ENCODE peak calls at places on chromosomes 1 and 21, in ten cellular contexts. Y is B cell; L is Calu3; U is fibroblast of the aortic adventitia; W is CD4-positive, alpha-beta T cell; C is A549; E is tibial nerve; I is AG04450; H is WTC11; A is fibroblast of mammary gland. D is an unnamed sample.

GRCh38 chr1:3890389-3891328 is 9.4 kb downstream of the C1orf174 start:
- DNase-seq in Y (no peak), L (no peak), U (no peak), W (no peak), C (no peak), E (no peak), I (no peak), H (no peak), A (no peak), D (no peak)

GRCh38 chr1:3093928-3094626 is 25.1 kb downstream of the PRDM16 start:
- DNase-seq in Y (no peak), L (no peak), U (no peak), W (no peak), C (no peak), E (no peak), I (no peak), H (no peak), A (no peak), D (no peak)

GRCh38 chr1:172704446-172705176 is 45.7 kb downstream of the FASLG start:
- DNase-seq in Y (no peak), L (no peak), U (no peak), W (no peak), C (no peak), E (no peak), I (no peak), H (no peak), A (no peak), D (no peak)

GRCh38 chr1:147545133-147545532 is 3.8 kb downstream of the BCL9 start:
- DNase-seq in Y (peak), L (peak), U (peak), W (peak), C (no peak), E (no peak), I (no peak), H (peak), A (peak), D (no peak)

GRCh38 chr21:15138475-15138874 is 73.7 kb upstream of the NRIP1 start:
- DNase-seq in Y (no peak), L (peak), U (no peak), W (no peak), C (no peak), E (no peak), I (no peak), H (no peak), A (no peak), D (no peak)

GRCh38 chr21:45142916-45143315 is 68.5 kb downstream of the ADARB1 start:
- DNase-seq in Y (no peak), L (no peak), U (no peak), W (no peak), C (no peak), E (no peak), I (no peak), H (no peak), A (no peak), D (no peak)

GRCh38 chr21:17466166-17466565 is 46.7 kb upstream of the CXADR start:
- DNase-seq in Y (no peak), L (peak), U (peak), W (no peak), C (peak), E (no peak), I (no peak), H (no peak), A (peak), D (no peak)

GRCh38 chr1:225768662-225769426 is 8.8 kb upstream of the SRP9 start:
- DNase-seq in Y (no peak), L (no peak), U (no peak), W (no peak), C (no peak), E (no peak), I (no peak), H (no peak), A (no peak), D (peak)

GRCh38 chr1:244822878-244823277 is 12.6 kb upstream of the COX20 start:
- DNase-seq in Y (no peak), L (no peak), U (no peak), W (no peak), C (no peak), E (no peak), I (no peak), H (no peak), A (no peak), D (no peak)

GRCh38 chr1:219066631-219067349 is 106.9 kb upstream of the LYPLAL1 start:
- DNase-seq in Y (no peak), L (peak), U (peak), W (no peak), C (peak), E (no peak), I (no peak), H (no peak), A (peak), D (no peak)

GRCh38 chr1:236133802-236134201 is 8.5 kb upstream of the GPR137B start:
- DNase-seq in Y (no peak), L (no peak), U (no peak), W (no peak), C (no peak), E (no peak), I (no peak), H (no peak), A (no peak), D (no peak)

GRCh38 chr1:232613752-232614381 is 16.1 kb downstream of the SIPA1L2 start:
- DNase-seq in Y (no peak), L (no peak), U (peak), W (no peak), C (no peak), E (no peak), I (peak), H (no peak), A (peak), D (no peak)

GRCh38 chr21:43880111-43880985 is 15.3 kb downstream of the AGPAT3 start:
- DNase-seq in Y (no peak), L (peak), U (peak), W (no peak), C (no peak), E (no peak), I (no peak), H (no peak), A (peak), D (no peak)

GRCh38 chr1:162144268-162144667 is 74.8 kb downstream of the NOS1AP start:
- DNase-seq in Y (no peak), L (no peak), U (no peak), W (no peak), C (no peak), E (no peak), I (no peak), H (no peak), A (no peak), D (no peak)

GRCh38 chr1:226627050-226627755 is 78.6 kb downstream of the STUM start:
- DNase-seq in Y (peak), L (no peak), U (no peak), W (no peak), C (no peak), E (no peak), I (no peak), H (no peak), A (no peak), D (no peak)

GRCh38 chr1:117169871-117170596 is 40.7 kb downstream of the VTCN1 start:
- DNase-seq in Y (no peak), L (no peak), U (no peak), W (no peak), C (no peak), E (no peak), I (no peak), H (no peak), A (no peak), D (no peak)

GRCh38 chr1:235913311-235913710 is 46.6 kb upstream of the LYST start:
- DNase-seq in Y (no peak), L (no peak), U (no peak), W (no peak), C (no peak), E (no peak), I (no peak), H (no peak), A (peak), D (no peak)

GRCh38 chr1:46175243-46175642 is 356 bp downstream of the TSPAN1 start:
- DNase-seq in Y (peak), L (no peak), U (no peak), W (no peak), C (no peak), E (no peak), I (no peak), H (no peak), A (no peak), D (no peak)

GRCh38 chr1:115463347-115463746 is 125.3 kb upstream of the NGF start:
- DNase-seq in Y (no peak), L (peak), U (no peak), W (no peak), C (no peak), E (no peak), I (no peak), H (no peak), A (no peak), D (peak)

GRCh38 chr1:114154963-114155322 is 1.3 kb upstream of the SYT6 start:
- DNase-seq in Y (peak), L (peak), U (peak), W (no peak), C (no peak), E (no peak), I (no peak), H (peak), A (peak), D (no peak)

GRCh38 chr21:42844411-42845113 is 34.8 kb downstream of the WDR4 start:
- DNase-seq in Y (no peak), L (no peak), U (no peak), W (no peak), C (no peak), E (no peak), I (no peak), H (peak), A (no peak), D (no peak)

GRCh38 chr1:226440512-226440911 is 32.6 kb upstream of the PARP1 start:
- DNase-seq in Y (no peak), L (no peak), U (no peak), W (no peak), C (no peak), E (no peak), I (no peak), H (no peak), A (no peak), D (no peak)

GRCh38 chr1:232578681-232579195 is 51.2 kb downstream of the SIPA1L2 start:
- DNase-seq in Y (no peak), L (no peak), U (no peak), W (no peak), C (no peak), E (no peak), I (no peak), H (no peak), A (no peak), D (no peak)

DNA sequence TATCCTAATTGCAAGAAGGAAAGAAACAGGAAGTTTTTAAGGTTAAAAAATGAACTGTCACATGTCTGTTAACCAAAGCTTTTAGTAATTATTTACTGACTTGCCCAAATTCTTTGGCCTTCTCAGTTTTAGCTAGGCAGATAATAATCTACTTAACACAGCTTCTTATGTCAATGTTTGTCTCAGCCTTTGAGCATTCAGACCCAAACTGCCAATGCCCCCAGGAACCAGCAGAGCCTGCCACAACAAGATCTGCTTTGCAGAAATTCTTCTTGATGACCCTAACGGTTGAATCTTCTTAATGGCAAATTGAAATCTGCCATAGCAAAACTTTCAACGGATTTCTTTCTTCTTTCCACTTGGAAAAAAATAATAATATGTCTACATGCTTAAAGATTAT is 792.4 kb upstream of the ADGRL2 start:
- DNase-seq in Y (no peak), L (no peak), U (no peak), W (no peak), C (no peak), E (no peak), I (no peak), H (no peak), A (no peak), D (no peak)
- TF ChIP-seq CTCF in Y (no peak), L (no peak), U (no peak), W (no peak), C (no peak), E (no peak), I (no peak), H (no peak), A (no peak), D (no peak)

GRCh38 chr1:7505094-7505838 is 265.8 kb upstream of the VAMP3 start:
- DNase-seq in Y (no peak), L (no peak), U (no peak), W (no peak), C (no peak), E (no peak), I (no peak), H (no peak), A (no peak), D (no peak)
- TF ChIP-seq CTCF in Y (no peak), L (no peak), U (no peak), W (no peak), C (no peak), E (no peak), I (no peak), H (no peak), A (no peak), D (no peak)

DNA sequence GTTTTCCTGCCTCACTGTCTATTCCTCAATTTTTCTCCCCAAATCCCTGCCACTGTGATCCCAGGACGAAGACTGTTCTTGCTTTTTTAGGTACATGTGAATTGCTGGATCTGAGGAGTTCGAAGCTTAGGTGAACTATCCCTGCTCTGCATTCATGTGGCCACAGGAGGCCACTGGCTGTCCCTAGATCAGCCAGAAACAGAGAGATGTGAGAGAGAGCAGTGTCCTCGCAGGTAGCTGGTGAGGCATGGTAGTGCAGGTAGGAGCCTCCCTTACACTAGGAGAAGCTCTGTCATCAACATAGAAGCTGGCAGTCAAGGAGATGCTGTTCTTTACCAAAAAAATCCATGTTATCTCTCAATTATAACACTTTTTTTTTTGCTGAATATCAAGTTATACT is 71.5 kb downstream of the USP24 start:
- DNase-seq in Y (no peak), L (peak), U (no peak), W (no peak), C (peak), E (no peak), I (no peak), H (peak), A (no peak), D (no peak)
- TF ChIP-seq CTCF in Y (no peak), L (no peak), U (no peak), W (no peak), C (no peak), E (no peak), I (no peak), H (no peak), A (no peak), D (no peak)

GRCh38 chr1:6037338-6037762 is 8.3 kb upstream of the KCNAB2 start:
- DNase-seq in Y (peak), L (no peak), U (peak), W (no peak), C (no peak), E (no peak), I (no peak), H (no peak), A (peak), D (no peak)

GRCh38 chr1:6033986-6034749 is 11.5 kb upstream of the KCNAB2 start:
- DNase-seq in Y (no peak), L (peak), U (peak), W (peak), C (peak), E (no peak), I (no peak), H (peak), A (peak), D (no peak)

GRCh38 chr1:6035265-6035664 is 10.4 kb upstream of the KCNAB2 start:
- DNase-seq in Y (no peak), L (no peak), U (no peak), W (no peak), C (no peak), E (no peak), I (no peak), H (no peak), A (no peak), D (no peak)

GRCh38 chr1:6034750-6035096 is 11.0 kb upstream of the KCNAB2 start:
- DNase-seq in Y (no peak), L (no peak), U (no peak), W (no peak), C (no peak), E (no peak), I (no peak), H (no peak), A (no peak), D (no peak)

DNA sequence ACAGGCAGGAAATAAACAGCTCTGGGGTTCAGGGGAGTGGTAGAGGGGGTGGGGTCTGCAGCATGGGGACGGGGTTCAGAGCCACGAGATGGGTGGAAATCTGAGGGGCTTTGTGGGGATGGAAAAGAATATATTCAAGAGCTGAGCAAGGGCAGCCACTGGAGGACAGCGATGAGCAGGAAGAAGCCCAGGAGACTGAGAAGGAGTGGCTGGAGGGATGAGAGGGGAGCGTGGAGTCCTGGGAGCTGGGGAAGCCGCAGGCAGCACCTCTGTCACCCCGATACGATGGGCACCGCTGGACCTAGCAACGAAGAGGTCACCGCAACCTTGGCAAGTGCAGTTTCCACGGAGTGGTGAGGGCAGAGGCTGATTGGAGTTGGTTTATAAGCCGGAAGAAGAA is 10.0 kb upstream of the KCNAB2 start:
- DNase-seq in Y (no peak), L (no peak), U (no peak), W (no peak), C (no peak), E (no peak), I (no peak), H (no peak), A (no peak), D (no peak)
- TF ChIP-seq CTCF in Y (no peak), L (no peak), U (no peak), W (no peak), C (no peak), E (no peak), I (no peak), H (no peak), A (no peak), D (no peak)

DNA sequence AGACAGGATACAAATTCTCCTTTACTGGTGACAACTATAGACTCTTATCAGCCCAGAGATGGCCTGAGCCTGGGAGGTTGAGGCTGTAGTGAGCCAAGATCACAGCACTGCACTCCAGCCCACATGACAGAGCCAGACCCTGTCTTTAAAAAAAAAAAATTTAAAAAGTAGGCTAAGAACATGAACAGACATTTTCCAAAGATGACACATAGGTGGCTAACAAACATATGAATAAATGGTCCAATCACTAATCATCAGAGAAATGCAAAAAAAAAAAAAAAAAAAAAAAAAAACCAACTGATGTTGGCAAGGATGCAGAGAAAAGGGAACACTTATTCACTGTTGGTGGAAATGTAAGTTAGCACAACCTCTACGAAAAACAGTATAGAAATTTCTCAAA is 65.0 kb downstream of the TOR3A start:
- DNase-seq in Y (no peak), L (no peak), U (no peak), W (no peak), C (no peak), E (no peak), I (no peak), H (no peak), A (peak), D (no peak)
- TF ChIP-seq CTCF in Y (no peak), L (no peak), U (no peak), W (no peak), C (no peak), E (no peak), I (no peak), H (no peak), A (no peak), D (no peak)

GRCh38 chr1:10920063-10920626 is 92.3 kb upstream of the TARDBP start:
- DNase-seq in Y (no peak), L (no peak), U (no peak), W (no peak), C (no peak), E (no peak), I (no peak), H (no peak), A (no peak), D (no peak)

GRCh38 chr1:10916311-10916710 is 96.1 kb upstream of the TARDBP start:
- DNase-seq in Y (no peak), L (no peak), U (no peak), W (no peak), C (no peak), E (no peak), I (no peak), H (no peak), A (no peak), D (no peak)

GRCh38 chr1:10917513-10918454 is 94.7 kb upstream of the TARDBP start:
- DNase-seq in Y (no peak), L (no peak), U (no peak), W (no peak), C (no peak), E (no peak), I (no peak), H (no peak), A (no peak), D (no peak)

GRCh38 chr1:10916991-10917390 is 95.5 kb upstream of the TARDBP start:
- DNase-seq in Y (no peak), L (no peak), U (no peak), W (no peak), C (no peak), E (no peak), I (no peak), H (no peak), A (no peak), D (no peak)

GRCh38 chr1:10918531-10918930 is 93.9 kb upstream of the TARDBP start:
- DNase-seq in Y (no peak), L (no peak), U (peak), W (no peak), C (no peak), E (no peak), I (peak), H (no peak), A (peak), D (no peak)
- TF ChIP-seq CTCF in Y (no peak), L (no peak), U (no peak), W (no peak), C (no peak), E (no peak), I (no peak), H (no peak), A (no peak), D (no peak)

GRCh38 chr1:109214695-109215623 is 1.2 kb downstream of the SARS1 start:
- DNase-seq in Y (no peak), L (peak), U (peak), W (peak), C (peak), E (no peak), I (peak), H (peak), A (peak), D (peak)

GRCh38 chr1:109210058-109210457 is 3.7 kb upstream of the SARS1 start:
- DNase-seq in Y (no peak), L (no peak), U (no peak), W (no peak), C (no peak), E (no peak), I (no peak), H (no peak), A (no peak), D (no peak)

GRCh38 chr1:109216662-109217061 is 2.9 kb downstream of the SARS1 start:
- DNase-seq in Y (no peak), L (no peak), U (no peak), W (no peak), C (no peak), E (no peak), I (no peak), H (no peak), A (no peak), D (no peak)

GRCh38 chr1:109213824-109214693 is at the start of gene SARS1:
- DNase-seq in Y (peak), L (peak), U (peak), W (peak), C (peak), E (peak), I (peak), H (peak), A (peak), D (peak)

DNA sequence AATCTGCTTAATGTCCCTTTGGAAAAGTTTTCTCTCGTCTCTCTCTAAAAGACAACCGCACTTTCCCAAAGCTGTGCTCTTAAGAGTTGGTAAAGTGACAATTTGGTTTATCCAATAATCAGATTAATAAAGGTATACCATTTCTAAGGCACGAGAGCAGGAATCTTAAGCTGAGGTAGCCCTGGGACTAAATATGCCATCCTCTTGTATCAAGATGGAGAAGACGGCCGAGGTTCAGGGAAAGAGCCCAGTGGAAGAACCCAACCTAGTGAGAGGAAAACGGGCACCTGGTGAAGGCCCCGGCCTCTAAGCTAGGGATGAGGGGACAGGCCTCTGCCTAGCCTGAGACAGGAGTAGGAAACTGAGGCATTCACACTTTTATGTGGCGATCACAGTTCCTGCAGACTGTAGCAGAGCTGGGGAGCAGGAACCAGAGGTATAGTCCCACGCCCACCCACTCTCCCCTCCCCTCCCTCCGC is 334 bp upstream of the SARS1 start:
- DNase-seq in Y (no peak), L (no peak), U (no peak), W (no peak), C (no peak), E (no peak), I (no peak), H (no peak), A (no peak), D (no peak)
- TF ChIP-seq CTCF in Y (no peak), L (no peak), U (no peak), W (no peak), C (no peak), E (no peak), I (no peak), H (no peak), A (no peak), D (no peak)